ENCODE peak calls at places on chromosome 13, in nine cellular contexts. Z is effector CD4-positive, alpha-beta T cell; B is T-cell; J is H4; I is activated CD4-positive, CD25-positive, alpha-beta regulatory T cell; M is cardiac muscle cell; L is hippocampal formation; F is astrocyte of the spinal cord; G is T follicular helper cell. R is an unnamed sample.

GRCh38 chr13:107642841-107643240 is 572.5 kb downstream of the LIG4 start:
- DNase-seq in F (no peak), Z (no peak), I (no peak), L (no peak), M (peak), G (no peak), J (no peak), B (no peak), R (no peak)

GRCh38 chr13:99923877-99924582 is 47.5 kb downstream of the ZIC5 start:
- DNase-seq in J (no peak), B (no peak), M (no peak), L (no peak), F (no peak), G (no peak), Z (no peak), I (no peak), R (no peak)

GRCh38 chr13:34037636-34038325 is 219.8 kb downstream of the RFC3 start:
- DNase-seq in L (no peak), G (no peak), I (no peak), B (no peak), Z (no peak), J (no peak), F (no peak), M (no peak), R (no peak)

GRCh38 chr13:112966776-112967175 is 2.2 kb upstream of the MCF2L start:
- DNase-seq in M (no peak), B (no peak), I (no peak), J (no peak), G (no peak), F (no peak), L (no peak), Z (no peak), R (no peak)

GRCh38 chr13:66933994-66934393 is 296.1 kb downstream of the PCDH9 start:
- DNase-seq in G (no peak), I (no peak), J (peak), B (no peak), L (no peak), Z (no peak), M (peak), F (peak), R (peak)

GRCh38 chr13:40478775-40479174 is 187.7 kb downstream of the FOXO1 start:
- DNase-seq in J (no peak), L (no peak), G (no peak), Z (no peak), M (no peak), F (no peak), I (no peak), B (no peak), R (no peak)

GRCh38 chr13:83352391-83352790 is 529.9 kb downstream of the SLITRK1 start:
- DNase-seq in B (no peak), F (no peak), J (no peak), Z (no peak), M (no peak), G (no peak), L (no peak), I (no peak), R (peak)

GRCh38 chr13:23799945-23800344 is 89.3 kb downstream of the MIPEP start:
- DNase-seq in G (no peak), Z (no peak), L (no peak), J (peak), I (no peak), B (no peak), M (peak), F (peak), R (peak)

GRCh38 chr13:48018637-48019036 is 17.6 kb upstream of the SUCLA2 start:
- DNase-seq in I (no peak), G (no peak), Z (no peak), B (no peak), F (no peak), M (no peak), L (no peak), J (no peak), R (no peak)

GRCh38 chr13:82341116-82341515 is 1541.2 kb downstream of the SLITRK1 start:
- DNase-seq in L (no peak), G (no peak), F (no peak), B (no peak), J (no peak), M (no peak), I (no peak), Z (no peak), R (no peak)

GRCh38 chr13:32019612-32020233 is 11.9 kb upstream of the FRY start:
- DNase-seq in Z (no peak), I (no peak), B (no peak), L (peak), J (peak), M (peak), G (no peak), F (peak), R (peak)

GRCh38 chr13:29892149-29892548 is 41.7 kb upstream of the UBL3 start:
- DNase-seq in M (no peak), J (no peak), G (no peak), Z (no peak), F (no peak), B (no peak), L (peak), I (no peak), R (no peak)

GRCh38 chr13:112010714-112011113 is 56.2 kb upstream of the SOX1 start:
- DNase-seq in F (no peak), J (no peak), Z (no peak), I (no peak), B (no peak), G (no peak), L (no peak), M (no peak), R (no peak)

GRCh38 chr13:37074703-37075102 is 15.2 kb upstream of the SUPT20H start:
- DNase-seq in B (no peak), I (no peak), G (no peak), J (peak), M (peak), Z (no peak), F (peak), L (peak), R (peak)